ENCODE peak calls at places on chromosomes 13 and 19, in ten cellular contexts. W is PC-9; K is lung; G is neural progenitor cell; Y is suprapubic skin; M is pancreas; R is breast epithelium; Z is adrenal gland; O is effector memory CD4-positive, alpha-beta T cell; P is A673. E is an unnamed sample. For H3K27me3, the result is how much of the 10 kb centered on the place peaks cover.

GRCh38 chr13:90502143-90502542 is 845.3 kb upstream of the MIR17HG start:
- DNase-seq in W (no peak), K (no peak), G (no peak), Y (no peak), M (no peak), R (no peak), Z (no peak), O (no peak), P (no peak), E (no peak)

GRCh38 chr19:42461700-42462324 is 19.1 kb upstream of the CXCL17 start:
- DNase-seq in W (no peak), K (no peak), G (no peak), Y (no peak), M (no peak), R (peak), Z (no peak), O (no peak), P (no peak), E (no peak)

GRCh38 chr13:38264363-38265134 is 85.1 kb upstream of the UFM1 start:
- DNase-seq in W (no peak), K (no peak), G (no peak), Y (no peak), M (no peak), R (no peak), Z (no peak), O (no peak), P (no peak), E (no peak)

GRCh38 chr19:43519436-43520088 is 7.4 kb downstream of the ETHE1 start:
- DNase-seq in W (peak), K (peak), G (peak), Y (no peak), M (peak), R (peak), Z (peak), O (peak), P (peak), E (peak)

GRCh38 chr19:18788782-18789421 is 2.2 kb downstream of the COMP start:
- DNase-seq in W (no peak), K (no peak), G (no peak), Y (no peak), M (no peak), R (no peak), Z (no peak), O (no peak), P (no peak), E (no peak)

GRCh38 chr13:33728271-33729037 is 89.5 kb upstream of the RFC3 start:
- DNase-seq in W (no peak), K (peak), G (no peak), Y (no peak), M (peak), R (peak), Z (peak), O (no peak), P (no peak), E (peak)

GRCh38 chr13:24618219-24618955 is 61.8 kb upstream of the ATP12A start:
- DNase-seq in W (no peak), K (no peak), G (no peak), Y (no peak), M (no peak), R (peak), Z (no peak), O (peak), P (no peak), E (no peak)

GRCh38 chr13:58712191-58712590 is 1080.6 kb downstream of the PCDH17 start:
- DNase-seq in W (no peak), K (no peak), G (peak), Y (no peak), M (no peak), R (no peak), Z (no peak), O (no peak), P (no peak), E (no peak)

GRCh38 chr19:56217039-56217949 is 15.2 kb downstream of the ZSCAN5C start:
- DNase-seq in W (no peak), K (no peak), G (peak), Y (no peak), M (no peak), R (no peak), Z (no peak), O (no peak), P (peak), E (no peak)

GRCh38 chr13:111153279-111153976 is 38.3 kb downstream of the ARHGEF7 start:
- DNase-seq in W (peak), K (peak), G (peak), Y (peak), M (peak), R (peak), Z (peak), O (peak), P (peak), E (peak)

GRCh38 chr13:74847966-74848365 is 634.0 kb downstream of the TBC1D4 start:
- DNase-seq in W (no peak), K (no peak), G (no peak), Y (no peak), M (no peak), R (no peak), Z (no peak), O (no peak), P (no peak), E (no peak)

GRCh38 chr13:99980201-99981114 is 1.1 kb upstream of the ZIC2 start:
- DNase-seq in W (peak), K (no peak), G (peak), Y (peak), M (peak), R (peak), Z (peak), O (peak), P (peak), E (peak)

GRCh38 chr13:110525328-110526319 is 35.9 kb downstream of the RAB20 start:
- DNase-seq in W (peak), K (no peak), G (no peak), Y (no peak), M (no peak), R (no peak), Z (peak), O (no peak), P (no peak), E (no peak)

GRCh38 chr19:34707661-34708060 is 26.4 kb upstream of the ZNF181 start:
- DNase-seq in W (no peak), K (no peak), G (no peak), Y (no peak), M (peak), R (no peak), Z (no peak), O (no peak), P (no peak), E (no peak)

GRCh38 chr19:18373892-18374629 is 11.9 kb upstream of the GDF15 start:
- DNase-seq in W (peak), K (peak), G (peak), Y (peak), M (peak), R (peak), Z (peak), O (peak), P (peak), E (peak)

GRCh38 chr13:32838985-32839384 is 177.2 kb upstream of the KL start:
- DNase-seq in W (no peak), K (no peak), G (no peak), Y (no peak), M (no peak), R (peak), Z (no peak), O (no peak), P (no peak), E (no peak)

GRCh38 chr13:61838568-61838967 is 422.9 kb upstream of the PCDH20 start:
- DNase-seq in W (no peak), K (no peak), G (no peak), Y (no peak), M (no peak), R (no peak), Z (no peak), O (no peak), P (no peak), E (no peak)

DNA sequence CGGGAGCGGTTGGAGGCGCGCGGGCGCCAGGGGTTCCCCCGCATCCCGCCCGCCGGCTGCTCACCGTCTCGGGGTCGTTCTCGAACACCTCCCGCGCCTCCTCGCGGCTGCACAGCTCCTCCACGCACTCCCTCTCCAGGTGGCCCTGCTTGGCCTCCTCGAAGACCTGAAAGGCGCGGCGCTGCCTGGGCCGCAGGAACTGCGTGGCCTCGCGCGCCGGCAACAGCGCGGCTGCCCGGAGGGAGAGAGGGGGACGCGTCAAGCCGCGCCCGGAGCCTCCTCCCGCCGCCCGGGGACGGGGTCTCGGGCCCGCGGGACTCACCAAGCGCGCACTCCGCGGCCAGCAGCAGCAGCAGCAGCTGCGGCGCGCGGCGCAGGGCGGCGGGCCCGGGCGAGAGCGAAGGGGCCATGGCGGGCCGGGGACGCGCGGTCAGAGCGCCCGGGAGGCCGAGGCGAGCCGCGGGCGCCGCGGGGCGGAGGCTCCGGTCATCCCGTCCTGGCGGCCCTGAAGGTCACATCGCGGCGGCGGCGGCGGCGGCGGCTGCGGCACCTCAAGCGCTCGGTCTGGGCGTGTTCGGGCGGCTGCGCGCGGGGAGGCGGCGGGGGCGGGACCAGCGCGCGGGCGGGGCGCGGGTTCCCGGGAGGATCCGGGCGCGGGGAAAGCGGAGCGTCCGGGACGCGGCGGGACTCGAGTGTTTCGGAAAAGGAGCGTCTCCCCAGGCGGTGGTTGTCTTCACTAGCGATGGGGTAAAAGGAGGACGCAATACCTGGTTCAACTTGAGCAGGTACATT is at the start of gene GAS6:
- DNase-seq in W (peak), K (no peak), G (peak), Y (peak), M (no peak), R (peak), Z (peak), O (no peak), P (no peak), E (peak)
- H3K4me3 ChIP-seq in W (peak), K (peak), G (peak), Y (peak), M (peak), R (peak), Z (no peak), O (peak), P (peak), E (peak)

GRCh38 chr19:9306443-9306842 is 3.2 kb downstream of the ZNF699 start:
- DNase-seq in W (no peak), K (no peak), G (no peak), Y (no peak), M (no peak), R (no peak), Z (no peak), O (no peak), P (no peak), E (no peak)

GRCh38 chr19:9309139-9309973 is at the start of gene ZNF699:
- DNase-seq in W (peak), K (peak), G (peak), Y (peak), M (peak), R (peak), Z (peak), O (peak), P (peak), E (peak)

GRCh38 chr19:9313756-9314155 is 4.1 kb upstream of the ZNF699 start:
- DNase-seq in W (no peak), K (no peak), G (no peak), Y (no peak), M (no peak), R (no peak), Z (no peak), O (no peak), P (no peak), E (no peak)

GRCh38 chr19:9309974-9310446 is 372 bp upstream of the ZNF699 start:
- DNase-seq in W (peak), K (peak), G (peak), Y (peak), M (peak), R (no peak), Z (peak), O (peak), P (peak), E (peak)

DNA sequence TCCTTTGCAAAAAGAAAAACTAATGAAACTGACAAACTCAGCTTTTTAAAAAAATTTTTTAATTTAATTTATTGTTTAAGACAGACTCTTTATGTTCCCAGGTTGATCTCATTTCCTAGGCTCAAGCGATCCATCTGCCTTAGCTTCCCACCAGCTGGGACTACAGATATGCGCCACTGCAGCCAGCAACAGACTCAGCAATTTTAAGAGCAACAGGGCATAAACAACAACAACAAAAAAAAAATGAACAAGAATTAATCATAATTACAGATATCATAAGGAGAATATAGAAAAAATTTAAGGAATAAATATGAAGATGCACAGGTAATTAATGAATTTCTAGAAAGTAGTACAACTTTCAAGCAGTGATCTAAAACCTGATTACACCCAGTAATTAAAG is 1.5 kb downstream of the ZNF699 start:
- DNase-seq in W (no peak), K (no peak), G (no peak), Y (no peak), M (no peak), R (no peak), Z (no peak), O (no peak), P (no peak), E (no peak)
- H3K27ac ChIP-seq in W (no peak), K (no peak), G (no peak), Y (no peak), M (no peak), R (no peak), Z (no peak), O (no peak), P (no peak), E (no peak)

DNA sequence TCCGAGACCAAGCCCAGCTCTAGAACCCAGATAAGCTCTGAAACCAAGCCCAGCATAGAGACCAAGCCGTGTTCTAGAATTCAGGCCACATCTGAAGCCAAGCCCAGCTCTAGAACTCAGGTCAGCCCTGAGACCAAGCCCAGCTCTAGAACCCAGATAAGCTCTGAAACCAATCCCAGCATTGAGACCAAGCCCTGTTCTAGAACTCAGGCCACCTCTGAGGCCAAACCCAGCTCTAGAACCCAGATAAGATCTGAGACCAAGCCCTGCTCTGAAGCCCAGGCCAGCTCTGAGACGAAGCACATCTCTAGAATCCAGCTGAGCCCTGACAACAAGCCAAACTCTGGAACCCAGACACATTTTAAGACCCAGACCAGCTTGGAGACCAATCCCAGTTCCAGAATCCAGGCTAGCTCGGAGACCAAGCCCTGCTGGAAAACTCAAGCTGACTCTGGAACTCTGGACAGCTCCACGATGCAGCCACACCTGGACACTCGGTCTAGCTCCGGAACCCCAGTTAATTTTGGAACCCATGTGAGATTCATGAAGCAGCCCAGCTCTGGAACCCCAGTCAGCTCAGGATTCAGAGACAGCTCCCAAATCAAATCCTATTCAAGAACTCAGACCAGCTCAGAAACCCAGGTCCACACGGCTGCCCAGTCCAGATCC is 5.8 kb downstream of the GIPC3 start:
- DNase-seq in W (no peak), K (no peak), G (no peak), Y (no peak), M (no peak), R (no peak), Z (no peak), O (no peak), P (no peak), E (no peak)
- H3K27me3 ChIP-seq in W (under half), K (under half), G (half or more), Y (under half), M (under half), R (under half), Z (under half), O (under half), P (under half), E (under half)

GRCh38 chr19:2362039-2362969 is 2.2 kb downstream of the TMPRSS9 start:
- DNase-seq in W (no peak), K (no peak), G (no peak), Y (no peak), M (no peak), R (no peak), Z (no peak), O (no peak), P (no peak), E (no peak)

GRCh38 chr19:2361259-2362038 is 1.4 kb downstream of the TMPRSS9 start:
- DNase-seq in W (no peak), K (no peak), G (no peak), Y (no peak), M (no peak), R (no peak), Z (no peak), O (no peak), P (no peak), E (no peak)

GRCh38 chr19:2360876-2361232 is 789 bp downstream of the TMPRSS9 start:
- DNase-seq in W (no peak), K (no peak), G (no peak), Y (no peak), M (no peak), R (no peak), Z (no peak), O (no peak), P (no peak), E (no peak)

GRCh38 chr19:2358548-2359173 is 1.4 kb upstream of the TMPRSS9 start:
- DNase-seq in W (no peak), K (no peak), G (no peak), Y (no peak), M (no peak), R (no peak), Z (no peak), O (no peak), P (no peak), E (peak)

GRCh38 chr19:2359992-2360875 is at the start of gene TMPRSS9:
- DNase-seq in W (no peak), K (no peak), G (peak), Y (no peak), M (no peak), R (no peak), Z (no peak), O (no peak), P (no peak), E (no peak)
- H3K4me3 ChIP-seq in W (no peak), K (no peak), G (peak), Y (no peak), M (no peak), R (no peak), Z (no peak), O (no peak), P (no peak), E (no peak)

DNA sequence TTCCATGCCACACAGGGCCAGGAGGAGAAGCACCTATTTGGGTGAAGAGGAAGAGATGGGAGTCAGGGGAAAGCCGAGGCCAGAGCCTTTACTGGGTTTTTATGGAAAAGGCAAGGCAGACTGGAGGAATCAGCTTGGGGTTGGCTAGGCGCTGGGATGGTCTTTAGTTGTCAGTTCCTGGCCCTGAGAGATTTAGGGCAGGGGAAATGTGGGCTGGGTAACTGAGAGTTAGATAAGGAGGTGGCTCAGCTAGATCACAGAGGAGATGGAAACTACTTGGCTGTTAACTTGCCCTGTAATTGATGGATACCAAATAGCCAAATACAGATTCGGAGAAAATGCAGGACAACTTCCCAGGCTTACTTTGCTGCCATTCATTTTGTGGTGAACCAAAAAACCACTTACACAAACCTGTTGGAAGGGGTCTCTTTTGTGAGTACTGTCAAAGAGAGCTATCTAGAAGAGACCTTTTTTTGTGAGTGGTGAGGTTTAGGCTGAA is 54.0 kb downstream of the LRCH1 start:
- DNase-seq in W (no peak), K (no peak), G (no peak), Y (no peak), M (no peak), R (no peak), Z (no peak), O (no peak), P (no peak), E (no peak)
- H3K27ac ChIP-seq in W (no peak), K (peak), G (no peak), Y (no peak), M (no peak), R (peak), Z (no peak), O (no peak), P (no peak), E (no peak)

GRCh38 chr19:1774999-1775772 is 21.9 kb downstream of the ONECUT3 start:
- DNase-seq in W (no peak), K (no peak), G (no peak), Y (no peak), M (no peak), R (no peak), Z (no peak), O (no peak), P (no peak), E (no peak)
- H3K27me3 ChIP-seq in W (under half), K (under half), G (half or more), Y (half or more), M (under half), R (half or more), Z (half or more), O (half or more), P (half or more), E (under half)

GRCh38 chr19:58578430-58578925 is 5.3 kb upstream of the MZF1 start:
- DNase-seq in W (no peak), K (no peak), G (no peak), Y (no peak), M (no peak), R (no peak), Z (no peak), O (no peak), P (no peak), E (no peak)

GRCh38 chr19:58572818-58573657 is at the start of gene MZF1:
- DNase-seq in W (no peak), K (peak), G (peak), Y (peak), M (peak), R (peak), Z (peak), O (peak), P (peak), E (peak)

GRCh38 chr19:58577581-58578429 is 4.7 kb upstream of the MZF1 start:
- DNase-seq in W (no peak), K (no peak), G (no peak), Y (peak), M (no peak), R (no peak), Z (peak), O (no peak), P (no peak), E (no peak)

GRCh38 chr19:58573658-58574164 is 576 bp upstream of the MZF1 start:
- DNase-seq in W (no peak), K (no peak), G (no peak), Y (no peak), M (no peak), R (no peak), Z (no peak), O (no peak), P (no peak), E (no peak)

GRCh38 chr19:58575183-58576041 is 2.3 kb upstream of the MZF1 start:
- DNase-seq in W (no peak), K (peak), G (peak), Y (peak), M (peak), R (peak), Z (peak), O (peak), P (peak), E (peak)
- H3K4me3 ChIP-seq in W (no peak), K (peak), G (peak), Y (peak), M (peak), R (peak), Z (peak), O (peak), P (peak), E (peak)